ENCODE peak calls at places on chromosomes 5 and 9, in eight cellular contexts. H is cardiac fibroblast; V is activated B cell treated with CpG ODN at 0.5 μM for 24 hours; G is GM18507; S is stimulated activated CD4-positive, alpha-beta T cell treated with anti-CD3 and anti-CD28 coated beads, TNF-alpha, amount 100 ng/mL, for 1 hour; K is stimulated activated naive CD8-positive, alpha-beta T cell treated with anti-CD3 and anti-CD28 coated beads, Interleukin-15, Interleukin-2, amounts not matched to agents 100 U/mL and 50 U/mL, for 24 hours; B is NCI-H2081; I is fibroblast of pulmonary artery. F is an unnamed sample.
A peak's percentile ranks its signal among the peaks of the same experiment; 100 is the strongest.

GRCh38 chr9:127966416-127967150 is 14.2 kb downstream of the EEIG1 start:
- DNase-seq in H (no peak), V (no peak), G (no peak), S (no peak), K (no peak), B (no peak), I (no peak), F (no peak)

GRCh38 chr5:32500206-32500605 is 55.7 kb upstream of the ZFR start:
- DNase-seq in H (no peak), V (no peak), G (no peak), S (no peak), K (no peak), B (no peak), I (no peak), F (no peak)

GRCh38 chr9:100428871-100429654 is 2.1 kb downstream of the MSANTD3 start:
- DNase-seq in H (peak; percentile 98), V (no peak), G (no peak), S (no peak), K (no peak), B (no peak), I (peak; percentile 99), F (no peak)

GRCh38 chr5:107501965-107502691 is 168.6 kb downstream of the EFNA5 start:
- DNase-seq in H (peak; percentile 56), V (no peak), G (no peak), S (no peak), K (no peak), B (peak; percentile 36), I (peak; percentile 64), F (no peak)

GRCh38 chr5:131538177-131538593 is 96.8 kb downstream of the RAPGEF6 start:
- DNase-seq in H (peak; percentile 59), V (no peak), G (no peak), S (no peak), K (no peak), B (no peak), I (peak; percentile 83), F (no peak)

GRCh38 chr9:127035948-127036347 is 86.5 kb downstream of the ANGPTL2 start:
- DNase-seq in H (peak; percentile 98), V (no peak), G (no peak), S (no peak), K (no peak), B (no peak), I (peak; percentile 97), F (no peak)

GRCh38 chr9:38030658-38031057 is 38.4 kb downstream of the SHB start:
- DNase-seq in H (no peak), V (no peak), G (no peak), S (no peak), K (no peak), B (no peak), I (no peak), F (no peak)

GRCh38 chr9:108083160-108083559 is 593.6 kb upstream of the KLF4 start:
- DNase-seq in H (no peak), V (no peak), G (no peak), S (no peak), K (no peak), B (peak; percentile 9), I (no peak), F (peak; percentile 8)

GRCh38 chr9:33791117-33791516 is 4.2 kb upstream of the PRSS3 start:
- DNase-seq in H (peak; percentile 49), V (no peak), G (no peak), S (no peak), K (no peak), B (no peak), I (peak; percentile 67), F (no peak)

GRCh38 chr5:61409568-61409967 is 77.5 kb downstream of the ZSWIM6 start:
- DNase-seq in H (peak; percentile 91), V (no peak), G (no peak), S (no peak), K (no peak), B (no peak), I (peak; percentile 92), F (no peak)

GRCh38 chr9:89448381-89448780 is 49.5 kb downstream of the SEMA4D start:
- DNase-seq in H (no peak), V (no peak), G (no peak), S (no peak), K (peak; percentile 64), B (no peak), I (no peak), F (no peak)

GRCh38 chr5:141605523-141606277 is 13.1 kb downstream of the DIAPH1 start:
- DNase-seq in H (peak; percentile 80), V (no peak), G (peak; percentile 48), S (peak; percentile 47), K (peak; percentile 64), B (no peak), I (peak; percentile 89), F (no peak)

F was measured in NCI-H524 treated with DMSO at 0.1 percent for 48 hours.